ENCODE peak calls at places on chromosomes 4 and X, in four cellular contexts. F is CD4-positive, alpha-beta T cell; L is progenitor cell of endocrine pancreas; Z is fibroblast of lung. K is an unnamed sample.

GRCh38 chr4:119040711-119041185 is 94.9 kb upstream of the MYOZ2 start:
- DNase-seq in F (no peak), L (no peak), Z (peak), K (no peak)

GRCh38 chr4:629636-629915 is 4.2 kb downstream of the PDE6B start:
- DNase-seq in L (no peak), Z (no peak), F (no peak), K (no peak)

GRCh38 chrX:69158166-69159040 is 6.8 kb downstream of the PJA1 start:
- DNase-seq in L (no peak), F (peak), Z (peak), K (no peak)

GRCh38 chrX:39653656-39654055 is 444.1 kb downstream of the BCOR start:
- DNase-seq in F (no peak), L (no peak), Z (no peak), K (no peak)

GRCh38 chrX:155745792-155746191 is 133.0 kb upstream of the TMLHE start:
- DNase-seq in Z (peak), L (no peak), F (no peak), K (no peak)

GRCh38 chrX:72714471-72714916 is 388 bp upstream of the PHKA1 start:
- DNase-seq in L (peak), F (no peak), Z (peak), K (peak)

GRCh38 chr4:31007858-31008257 is 287.7 kb downstream of the PCDH7 start:
- DNase-seq in F (no peak), Z (no peak), L (no peak), K (no peak)

GRCh38 chrX:38628587-38628986 is 67.2 kb downstream of the TSPAN7 start:
- DNase-seq in F (no peak), Z (no peak), L (no peak), K (no peak)

GRCh38 chrX:12197030-12197429 is 58.8 kb downstream of the FRMPD4 start:
- DNase-seq in L (no peak), F (no peak), Z (no peak), K (no peak)

GRCh38 chr4:1406946-1407656 is 859 bp upstream of the NKX1-1 start:
- DNase-seq in F (no peak), Z (no peak), L (no peak), K (no peak)

GRCh38 chr4:71009796-71010588 is 16.5 kb downstream of the DCK start:
- DNase-seq in Z (peak), L (no peak), F (no peak), K (no peak)

GRCh38 chr4:105709081-105709450 is 482 bp downstream of the GSTCD start:
- DNase-seq in L (no peak), Z (peak), F (no peak), K (no peak)

GRCh38 chr4:12472082-12472481 is 1012.1 kb downstream of the RAB28 start:
- DNase-seq in F (no peak), L (no peak), Z (no peak), K (no peak)

GRCh38 chr4:126404549-126404948 is 1089.8 kb downstream of the FAT4 start:
- DNase-seq in F (no peak), L (no peak), Z (peak), K (no peak)

GRCh38 chr4:39770471-39770870 is 72.5 kb downstream of the UBE2K start:
- DNase-seq in L (no peak), Z (no peak), F (no peak), K (no peak)

GRCh38 chrX:126552313-126553022 is at the start of gene DCAF12L1:
- DNase-seq in F (no peak), L (peak), Z (no peak), K (peak)

GRCh38 chr4:37890501-37891220 is at the start of gene TBC1D1:
- DNase-seq in F (peak), L (peak), Z (no peak), K (no peak)

GRCh38 chr4:37893164-37893563 is 2.3 kb downstream of the TBC1D1 start:
- DNase-seq in Z (no peak), L (no peak), F (no peak), K (no peak)

GRCh38 chr4:37895271-37895670 is 4.4 kb downstream of the TBC1D1 start:
- DNase-seq in L (no peak), F (no peak), Z (no peak), K (no peak)

GRCh38 chr4:37891221-37892159 is 606 bp downstream of the TBC1D1 start:
- DNase-seq in Z (peak), F (peak), L (no peak), K (no peak)

GRCh38 chr4:37892641-37893040 is 1.8 kb downstream of the TBC1D1 start:
- DNase-seq in L (no peak), Z (no peak), F (peak), K (no peak)
- TF ChIP-seq CTCF in L (no peak), Z (no peak), F (no peak), K (no peak)

GRCh38 chrX:47196098-47196497 is 2.5 kb downstream of the UBA1 start:
- DNase-seq in F (no peak), Z (no peak), L (no peak), K (no peak)

GRCh38 chrX:47191806-47192401 is 1.7 kb upstream of the UBA1 start:
- DNase-seq in L (no peak), Z (no peak), F (no peak), K (no peak)

GRCh38 chrX:47191331-47191730 is 2.3 kb upstream of the UBA1 start:
- DNase-seq in F (peak), L (no peak), Z (no peak), K (peak)

GRCh38 chrX:47193475-47194241 is at the start of gene UBA1:
- DNase-seq in Z (peak), F (peak), L (peak), K (peak)

DNA sequence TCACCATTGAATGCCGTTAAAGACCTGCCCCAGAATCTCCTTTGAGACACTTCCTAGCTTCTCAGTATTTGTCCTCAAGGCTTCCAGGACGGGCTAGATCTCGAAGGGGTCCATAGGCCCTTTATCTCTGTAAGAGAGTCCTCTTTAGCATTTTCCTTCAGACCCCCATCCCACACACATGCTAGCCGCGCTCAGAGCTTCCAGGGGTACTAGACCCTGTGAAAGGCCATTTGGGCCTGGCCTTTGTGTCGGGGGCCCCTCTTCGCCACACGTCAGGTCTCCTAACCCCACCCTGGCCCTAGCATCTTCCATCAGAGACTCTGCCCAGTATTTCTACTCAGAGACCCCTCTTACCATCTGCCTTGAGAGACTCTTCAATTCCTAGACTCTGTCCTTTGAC is 759 bp downstream of the UBA1 start:
- DNase-seq in L (no peak), F (no peak), Z (no peak), K (no peak)
- TF ChIP-seq CTCF in L (no peak), F (no peak), Z (no peak), K (no peak)

DNA sequence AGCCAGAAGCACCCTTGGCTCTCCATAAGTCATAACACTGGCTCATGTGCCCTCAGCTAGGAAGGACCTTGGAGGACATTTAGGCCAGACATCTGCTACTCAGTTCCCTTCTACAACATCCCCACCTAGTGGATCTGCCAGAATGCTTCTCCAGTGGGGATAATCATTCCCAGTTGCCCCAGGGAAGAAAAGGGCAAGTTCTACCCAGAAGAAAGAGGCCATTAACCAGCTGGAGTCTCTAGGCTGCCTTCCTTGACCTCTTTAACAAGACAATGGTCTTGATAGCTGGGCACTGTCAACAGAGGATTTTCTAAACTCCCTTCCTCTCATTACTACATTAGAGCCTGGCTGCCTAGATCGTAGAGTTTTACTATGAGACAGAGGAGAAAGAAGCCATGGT is 42.0 kb downstream of the LGI2 start:
- DNase-seq in Z (peak), L (no peak), F (no peak), K (no peak)
- TF ChIP-seq CTCF in Z (peak), L (peak), F (no peak), K (peak)

DNA sequence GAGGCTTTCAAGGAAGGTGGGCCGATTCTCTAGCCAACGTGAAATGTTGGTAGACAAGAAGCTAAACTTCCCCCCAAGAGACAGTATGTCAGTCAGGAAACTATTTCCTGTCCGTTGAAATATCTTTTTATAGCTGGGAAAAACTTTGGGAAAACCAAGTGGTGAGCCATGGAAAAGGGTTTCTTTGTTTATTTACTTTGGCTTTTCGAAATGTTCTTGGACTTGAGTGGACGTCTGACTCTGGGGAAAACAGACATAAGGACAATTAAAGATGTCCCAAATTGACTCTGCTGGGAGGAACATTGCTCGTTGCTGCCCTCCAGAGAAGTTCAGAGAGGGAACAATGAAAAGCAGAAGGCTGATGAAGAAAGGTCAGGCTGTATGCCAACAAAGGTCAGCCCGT is 295.4 kb downstream of the RAPGEF2 start:
- DNase-seq in Z (peak), L (no peak), F (no peak), K (no peak)
- TF ChIP-seq CTCF in Z (no peak), L (no peak), F (no peak), K (no peak)

DNA sequence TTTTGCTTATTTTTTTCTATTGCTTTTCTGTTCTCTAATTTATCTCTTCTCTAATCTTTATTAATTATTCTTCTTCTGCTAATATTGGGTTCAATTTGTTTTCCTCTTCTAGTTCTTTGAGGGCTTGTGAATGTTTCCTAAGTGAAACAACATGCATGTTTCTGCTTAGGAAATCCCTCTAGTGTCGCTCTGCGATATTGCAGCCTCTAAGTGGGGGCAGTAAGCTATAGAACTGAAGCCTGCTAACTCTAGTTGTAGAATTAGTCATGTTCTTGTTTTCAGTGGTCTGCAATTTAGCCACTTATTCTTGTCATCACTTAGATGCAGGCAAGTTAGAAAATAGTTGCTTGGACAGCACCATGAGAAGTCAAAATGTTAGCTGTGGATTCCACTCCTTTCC is 222.6 kb downstream of the SPIN4 start:
- DNase-seq in F (no peak), Z (no peak), L (no peak), K (no peak)
- TF ChIP-seq CTCF in F (peak), Z (peak), L (peak), K (peak)